ENCODE peak calls at places on chromosomes 6 and 20, in six cellular contexts. S, W, J, H, Q and I are unnamed samples.

GRCh38 chr6:10000461-10000992 is 414.3 kb downstream of the TFAP2A start:
- DNase-seq in S (no peak), W (peak), J (peak), H (peak), Q (no peak), I (no peak)

GRCh38 chr20:48571945-48572589 is 255.7 kb downstream of the PREX1 start:
- DNase-seq in S (no peak), W (no peak), J (no peak), H (no peak), Q (no peak), I (no peak)

GRCh38 chr20:39090881-39091280 is 128.7 kb downstream of the DHX35 start:
- DNase-seq in S (no peak), W (no peak), J (no peak), H (no peak), Q (no peak), I (no peak)

GRCh38 chr6:129701721-129702455 is 8.1 kb downstream of the ARHGAP18 start:
- DNase-seq in S (no peak), W (peak), J (no peak), H (peak), Q (no peak), I (peak)

GRCh38 chr6:32700391-32701040 is 34.1 kb upstream of the HLA-DQB1 start:
- DNase-seq in S (no peak), W (peak), J (peak), H (peak), Q (no peak), I (peak)

GRCh38 chr20:59299961-59300340 is 460 bp upstream of the EDN3 start:
- DNase-seq in S (no peak), W (no peak), J (no peak), H (no peak), Q (no peak), I (no peak)

GRCh38 chr6:150249261-150249660 is 106.4 kb downstream of the PPP1R14C start:
- DNase-seq in S (no peak), W (no peak), J (no peak), H (no peak), Q (no peak), I (no peak)

GRCh38 chr6:148345176-148345575 is 2.5 kb downstream of the SASH1 start:
- DNase-seq in S (no peak), W (no peak), J (no peak), H (no peak), Q (no peak), I (no peak)

GRCh38 chr6:8958894-8959511 is 523.7 kb upstream of the SLC35B3 start:
- DNase-seq in S (no peak), W (peak), J (no peak), H (peak), Q (no peak), I (no peak)

GRCh38 chr6:156917213-156917612 is 140.0 kb downstream of the ARID1B start:
- DNase-seq in S (no peak), W (no peak), J (no peak), H (no peak), Q (no peak), I (peak)

GRCh38 chr20:6269163-6269873 is 146.5 kb upstream of the FERMT1 start:
- DNase-seq in S (no peak), W (no peak), J (no peak), H (no peak), Q (no peak), I (no peak)

GRCh38 chr6:150936021-150936555 is 70.6 kb downstream of the MTHFD1L start:
- DNase-seq in S (no peak), W (no peak), J (no peak), H (no peak), Q (no peak), I (no peak)

GRCh38 chr6:105642708-105643107 is 239.8 kb upstream of the PREP start:
- DNase-seq in S (no peak), W (peak), J (peak), H (peak), Q (no peak), I (no peak)

GRCh38 chr20:9912858-9913434 is 74.1 kb upstream of the PAK5 start:
- DNase-seq in S (peak), W (peak), J (peak), H (peak), Q (no peak), I (no peak)

GRCh38 chr20:33673411-33674293 is 576 bp downstream of the NECAB3 start:
- DNase-seq in S (no peak), W (peak), J (no peak), H (peak), Q (no peak), I (no peak)

GRCh38 chr6:163775313-163775712 is 360.8 kb downstream of the QKI start:
- DNase-seq in S (no peak), W (no peak), J (no peak), H (no peak), Q (no peak), I (no peak)

GRCh38 chr20:63212792-63213191 is 3.1 kb downstream of the YTHDF1 start:
- DNase-seq in S (no peak), W (peak), J (peak), H (no peak), Q (no peak), I (no peak)

GRCh38 chr6:2765896-2766766 is 938 bp downstream of the WRNIP1 start:
- DNase-seq in S (peak), W (peak), J (peak), H (peak), Q (peak), I (no peak)

GRCh38 chr6:10719386-10720228 is 3.3 kb upstream of the TMEM14C start:
- DNase-seq in S (no peak), W (peak), J (no peak), H (no peak), Q (peak), I (no peak)

GRCh38 chr6:150491131-150491795 is 108.4 kb upstream of the PLEKHG1 start:
- DNase-seq in S (no peak), W (peak), J (peak), H (no peak), Q (no peak), I (no peak)

GRCh38 chr6:2471474-2471873 is 226.1 kb upstream of the GMDS start:
- DNase-seq in S (no peak), W (no peak), J (peak), H (no peak), Q (no peak), I (no peak)

GRCh38 chr20:59686404-59687346 is 82.3 kb downstream of the PHACTR3 start:
- DNase-seq in S (no peak), W (peak), J (no peak), H (no peak), Q (no peak), I (no peak)

GRCh38 chr20:19835533-19836222 is 77.6 kb downstream of the RIN2 start:
- DNase-seq in S (no peak), W (no peak), J (no peak), H (no peak), Q (no peak), I (no peak)

GRCh38 chr6:12033770-12034169 is 21.7 kb downstream of the HIVEP1 start:
- DNase-seq in S (no peak), W (peak), J (peak), H (peak), Q (no peak), I (peak)

GRCh38 chr20:37356961-37357371 is 11.0 kb downstream of the SRC start:
- DNase-seq in S (peak), W (no peak), J (no peak), H (no peak), Q (no peak), I (no peak)
- H3K4me3 ChIP-seq in S (no peak), W (no peak), J (no peak), H (no peak), Q (no peak), I (no peak)

GRCh38 chr20:57716202-57716601 is 6.4 kb upstream of the PMEPA1 start:
- DNase-seq in S (no peak), W (peak), J (peak), H (peak), Q (no peak), I (no peak)

GRCh38 chr20:57718490-57719009 is 8.7 kb upstream of the PMEPA1 start:
- DNase-seq in S (peak), W (peak), J (peak), H (peak), Q (peak), I (peak)

GRCh38 chr20:57716893-57717292 is 7.1 kb upstream of the PMEPA1 start:
- DNase-seq in S (no peak), W (no peak), J (no peak), H (no peak), Q (no peak), I (no peak)

GRCh38 chr20:57719951-57720350 is 10.1 kb upstream of the PMEPA1 start:
- DNase-seq in S (no peak), W (no peak), J (no peak), H (no peak), Q (no peak), I (no peak)

DNA sequence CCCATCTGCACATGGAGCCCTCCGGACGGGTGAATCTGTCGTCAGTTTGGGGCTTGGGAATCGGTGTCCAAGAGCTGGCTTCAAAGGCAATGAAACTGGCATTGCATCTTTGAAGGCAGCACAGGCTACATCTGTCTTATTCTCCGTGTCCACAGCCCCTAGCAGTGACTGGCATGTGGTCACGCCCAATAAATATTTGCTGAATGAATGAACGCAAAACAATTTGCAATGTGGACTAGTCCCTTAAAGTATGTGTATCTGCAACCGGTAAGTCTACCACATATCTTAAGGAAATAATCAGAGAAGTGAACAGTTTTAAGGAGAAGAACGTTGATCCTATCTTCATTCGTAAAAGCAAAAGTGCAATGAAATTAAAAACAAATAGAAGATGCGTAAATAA is 8.0 kb upstream of the PMEPA1 start:
- DNase-seq in S (no peak), W (peak), J (peak), H (no peak), Q (no peak), I (no peak)
- H3K4me3 ChIP-seq in S (no peak), W (peak), J (no peak), H (no peak), Q (no peak), I (no peak)

GRCh38 chr6:118467181-118467580 is 80.9 kb upstream of the PLN start:
- DNase-seq in S (no peak), W (no peak), J (no peak), H (no peak), Q (no peak), I (no peak)

GRCh38 chr6:118468682-118469465 is 79.2 kb upstream of the PLN start:
- DNase-seq in S (no peak), W (peak), J (peak), H (peak), Q (no peak), I (no peak)

GRCh38 chr6:118464620-118465019 is 83.5 kb upstream of the PLN start:
- DNase-seq in S (no peak), W (no peak), J (no peak), H (no peak), Q (no peak), I (no peak)

DNA sequence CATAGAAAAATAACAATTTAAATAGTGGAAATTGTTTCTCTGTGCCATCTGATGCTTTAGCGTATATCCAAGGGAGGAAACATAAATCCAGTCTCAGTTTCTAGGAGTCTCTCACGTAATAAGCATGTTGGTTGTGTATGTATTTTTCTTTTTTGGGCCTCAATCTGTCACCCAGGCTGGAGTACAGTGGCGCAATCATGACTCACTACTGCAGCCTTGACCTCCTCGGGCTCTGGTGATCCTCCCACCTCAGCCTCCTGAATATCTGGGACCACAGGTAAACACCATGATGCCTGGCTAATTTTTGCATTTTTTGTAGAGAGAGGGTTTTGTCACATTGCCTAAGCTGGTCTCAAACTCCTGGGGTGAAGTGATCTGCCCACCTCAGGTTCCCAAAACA is 78.6 kb upstream of the PLN start:
- DNase-seq in S (no peak), W (no peak), J (peak), H (peak), Q (no peak), I (no peak)
- H3K4me3 ChIP-seq in S (no peak), W (no peak), J (no peak), H (no peak), Q (no peak), I (no peak)

DNA sequence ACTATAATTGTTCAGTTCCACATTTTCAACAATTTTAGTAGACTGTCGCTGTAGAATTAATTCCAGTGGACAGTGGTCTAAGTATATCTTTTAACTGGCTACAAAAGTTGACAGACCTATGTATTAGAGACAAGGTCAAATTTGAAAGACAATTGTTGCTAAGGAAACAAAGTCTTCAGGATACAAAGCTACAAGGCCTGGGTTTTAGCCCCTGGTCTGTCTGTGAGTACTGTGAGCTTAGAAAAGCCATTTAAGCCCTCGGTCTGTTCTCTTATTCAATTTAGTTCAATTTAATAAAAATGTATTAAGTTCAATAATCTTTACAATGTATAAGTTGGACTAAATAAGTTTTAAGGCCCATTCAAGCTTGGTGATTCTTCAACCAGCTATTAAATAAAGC is 352.5 kb downstream of the HDGFL1 start:
- DNase-seq in S (no peak), W (no peak), J (no peak), H (no peak), Q (no peak), I (no peak)
- H3K4me3 ChIP-seq in S (no peak), W (no peak), J (no peak), H (no peak), Q (no peak), I (no peak)

GRCh38 chr6:4606016-4606415 is 170.2 kb upstream of the CDYL start:
- DNase-seq in S (no peak), W (no peak), J (no peak), H (no peak), Q (no peak), I (no peak)

GRCh38 chr6:4606681-4607025 is 169.6 kb upstream of the CDYL start:
- DNase-seq in S (no peak), W (no peak), J (no peak), H (no peak), Q (no peak), I (no peak)

GRCh38 chr6:4608361-4609115 is 167.7 kb upstream of the CDYL start:
- DNase-seq in S (no peak), W (no peak), J (no peak), H (no peak), Q (no peak), I (no peak)

GRCh38 chr6:4607026-4607704 is 169.0 kb upstream of the CDYL start:
- DNase-seq in S (peak), W (peak), J (peak), H (peak), Q (no peak), I (peak)

DNA sequence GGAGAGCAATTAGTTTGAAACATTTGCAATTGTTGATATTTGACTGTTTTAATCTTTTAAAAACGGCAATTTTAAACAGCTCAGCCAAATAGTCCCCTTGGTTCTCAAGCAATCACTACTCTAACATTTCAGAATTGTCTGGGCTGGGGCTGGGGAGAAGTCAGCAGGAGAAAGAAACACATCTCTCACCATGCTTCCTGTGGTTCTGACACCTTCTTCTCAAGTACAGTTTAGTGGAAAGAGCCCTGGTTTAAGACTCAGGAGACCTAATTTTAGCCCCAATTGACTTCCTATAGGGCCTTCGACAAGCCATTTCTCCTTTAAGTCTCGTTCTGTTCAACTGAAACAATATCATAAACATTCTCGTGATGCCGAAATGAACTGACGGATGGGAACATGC is 168.4 kb upstream of the CDYL start:
- DNase-seq in S (no peak), W (no peak), J (no peak), H (no peak), Q (no peak), I (no peak)
- H3K4me3 ChIP-seq in S (no peak), W (no peak), J (no peak), H (no peak), Q (no peak), I (no peak)